ENCODE peak calls at places on chromosomes 3 and 15, in six cellular contexts. E, O, Z, T, L and B are unnamed samples.

GRCh38 chr15:70765504-70766281 is 2.3 kb upstream of the UACA start:
- DNase-seq in E (no peak), O (no peak), Z (no peak), T (no peak), L (no peak), B (no peak)

GRCh38 chr15:84609818-84610525 is 9.2 kb downstream of the ZSCAN2 start:
- DNase-seq in E (no peak), O (no peak), Z (peak), T (no peak), L (no peak), B (no peak)

GRCh38 chr3:28940530-28940929 is 340.3 kb upstream of the RBMS3 start:
- DNase-seq in E (no peak), O (no peak), Z (no peak), T (no peak), L (no peak), B (peak)

GRCh38 chr3:190718691-190719090 is 143.8 kb downstream of the GMNC start:
- DNase-seq in E (no peak), O (no peak), Z (no peak), T (no peak), L (no peak), B (no peak)

GRCh38 chr15:60844431-60845174 is 365.7 kb upstream of the ICE2 start:
- DNase-seq in E (no peak), O (peak), Z (no peak), T (peak), L (no peak), B (no peak)

GRCh38 chr15:31412824-31413223 is 86.2 kb downstream of the KLF13 start:
- DNase-seq in E (no peak), O (no peak), Z (no peak), T (no peak), L (no peak), B (no peak)

GRCh38 chr3:142795332-142795731 is 71.5 kb downstream of the TRPC1 start:
- DNase-seq in E (no peak), O (no peak), Z (no peak), T (no peak), L (no peak), B (no peak)

GRCh38 chr3:87145553-87145952 is 81.6 kb upstream of the CHMP2B start:
- DNase-seq in E (no peak), O (no peak), Z (no peak), T (no peak), L (no peak), B (no peak)

GRCh38 chr3:16174389-16174788 is at the start of gene GALNT15:
- DNase-seq in E (no peak), O (no peak), Z (peak), T (no peak), L (peak), B (peak)

GRCh38 chr3:97658670-97659285 is 105.8 kb upstream of the ARL6 start:
- DNase-seq in E (peak), O (no peak), Z (no peak), T (no peak), L (no peak), B (no peak)

GRCh38 chr3:39103324-39103693 is 4.1 kb downstream of the GORASP1 start:
- DNase-seq in E (no peak), O (no peak), Z (no peak), T (no peak), L (no peak), B (no peak)

GRCh38 chr15:85581495-85581894 is 201.1 kb downstream of the AKAP13 start:
- DNase-seq in E (no peak), O (no peak), Z (peak), T (peak), L (peak), B (peak)

GRCh38 chr3:186099178-186099577 is 9.7 kb downstream of the ETV5 start:
- DNase-seq in E (no peak), O (no peak), Z (peak), T (no peak), L (peak), B (peak)

GRCh38 chr3:70056081-70056480 is 56.5 kb downstream of the SAMMSON start:
- DNase-seq in E (no peak), O (no peak), Z (no peak), T (no peak), L (no peak), B (no peak)

GRCh38 chr3:182912476-182912875 is 67.9 kb downstream of the DCUN1D1 start:
- DNase-seq in E (no peak), O (no peak), Z (no peak), T (no peak), L (no peak), B (no peak)

GRCh38 chr3:172776049-172776717 is 25.7 kb downstream of the ECT2 start:
- DNase-seq in E (no peak), O (no peak), Z (no peak), T (no peak), L (no peak), B (no peak)

GRCh38 chr3:116440196-116440595 is 5.1 kb downstream of the LSAMP start:
- DNase-seq in E (no peak), O (no peak), Z (no peak), T (no peak), L (no peak), B (no peak)

GRCh38 chr15:73952913-73953750 is 26.9 kb downstream of the LOXL1 start:
- DNase-seq in E (no peak), O (no peak), Z (no peak), T (no peak), L (no peak), B (no peak)